ENCODE peak calls at places on chromosomes 12 and 14, in six cellular contexts. One of them, this sample, is unnamed.

GRCh38 chr12:58283553-58283952 is 342.2 kb downstream of the ATP23 start:
- DNase-seq in H1: no peak
- DNase-seq in HCT116: no peak
- DNase-seq in HepG2: no peak
- DNase-seq in SK-N-SH: no peak
- DNase-seq in GM12878: no peak
- DNase-seq in this sample: no peak

GRCh38 chr14:24095196-24096068 is 1.3 kb downstream of the PCK2 start:
- DNase-seq in HepG2: peak; percentile 100
- DNase-seq in SK-N-SH: peak; percentile 78
- DNase-seq in HCT116: no peak
- DNase-seq in GM12878: peak; percentile 92
- DNase-seq in H1: no peak
- DNase-seq in this sample: no peak

GRCh38 chr12:61654698-61655097 is 605.5 kb upstream of the USP15 start:
- DNase-seq in GM12878: no peak
- DNase-seq in HCT116: peak; percentile 13
- DNase-seq in SK-N-SH: no peak
- DNase-seq in HepG2: peak; percentile 7
- DNase-seq in H1: no peak
- DNase-seq in this sample: no peak

GRCh38 chr14:72818998-72819397 is 74.9 kb downstream of the DPF3 start:
- DNase-seq in GM12878: no peak
- DNase-seq in H1: no peak
- DNase-seq in HCT116: no peak
- DNase-seq in SK-N-SH: no peak
- DNase-seq in HepG2: no peak
- DNase-seq in this sample: no peak

GRCh38 chr14:90828642-90829487 is 12.6 kb upstream of the TTC7B start:
- DNase-seq in HCT116: no peak
- DNase-seq in GM12878: no peak
- DNase-seq in HepG2: no peak
- DNase-seq in H1: no peak
- DNase-seq in SK-N-SH: no peak
- DNase-seq in this sample: no peak

GRCh38 chr12:66555113-66555512 is 123.8 kb downstream of the GRIP1 start:
- DNase-seq in HCT116: no peak
- DNase-seq in SK-N-SH: no peak
- DNase-seq in H1: no peak
- DNase-seq in HepG2: no peak
- DNase-seq in GM12878: no peak
- DNase-seq in this sample: no peak

GRCh38 chr14:100528962-100529560 is 58.2 kb downstream of the BEGAIN start:
- DNase-seq in GM12878: no peak
- DNase-seq in SK-N-SH: peak; percentile 41
- DNase-seq in HepG2: no peak
- DNase-seq in HCT116: no peak
- DNase-seq in H1: no peak
- DNase-seq in this sample: no peak

GRCh38 chr12:116426391-116427136 is 132.6 kb upstream of the MAP1LC3B2 start:
- DNase-seq in SK-N-SH: peak; percentile 35
- DNase-seq in GM12878: no peak
- DNase-seq in H1: peak; percentile 89
- DNase-seq in HCT116: peak; percentile 87
- DNase-seq in HepG2: no peak
- DNase-seq in this sample: no peak

GRCh38 chr12:106687652-106688051 is 86.8 kb upstream of the RIC8B start:
- DNase-seq in HCT116: no peak
- DNase-seq in SK-N-SH: no peak
- DNase-seq in GM12878: no peak
- DNase-seq in HepG2: no peak
- DNase-seq in H1: no peak
- DNase-seq in this sample: no peak
- TF ChIP-seq JUND in HCT116: no peak
- TF ChIP-seq JUND in SK-N-SH: no peak
- TF ChIP-seq JUND in GM12878: no peak
- TF ChIP-seq JUND in HepG2: no peak
- TF ChIP-seq JUND in H1: no peak
- TF ChIP-seq JUND in this sample: no peak

GRCh38 chr14:101590616-101591015 is 29.3 kb downstream of the DIO3 start:
- DNase-seq in SK-N-SH: peak; percentile 11
- DNase-seq in HepG2: no peak
- DNase-seq in GM12878: no peak
- DNase-seq in HCT116: no peak
- DNase-seq in H1: no peak
- DNase-seq in this sample: no peak
- TF ChIP-seq JUND in SK-N-SH: no peak
- TF ChIP-seq JUND in HepG2: no peak
- TF ChIP-seq JUND in GM12878: no peak
- TF ChIP-seq JUND in HCT116: no peak
- TF ChIP-seq JUND in H1: no peak
- TF ChIP-seq JUND in this sample: no peak

GRCh38 chr12:113896841-113897240 is 69.3 kb downstream of the RBM19 start:
- DNase-seq in SK-N-SH: no peak
- DNase-seq in HCT116: no peak
- DNase-seq in GM12878: no peak
- DNase-seq in H1: no peak
- DNase-seq in HepG2: no peak
- DNase-seq in this sample: no peak

GRCh38 chr12:113898466-113898865 is 67.7 kb downstream of the RBM19 start:
- DNase-seq in HepG2: no peak
- DNase-seq in GM12878: no peak
- DNase-seq in HCT116: no peak
- DNase-seq in H1: no peak
- DNase-seq in SK-N-SH: no peak
- DNase-seq in this sample: no peak

GRCh38 chr12:113899042-113899843 is 66.9 kb downstream of the RBM19 start:
- DNase-seq in GM12878: no peak
- DNase-seq in SK-N-SH: no peak
- DNase-seq in HepG2: no peak
- DNase-seq in HCT116: no peak
- DNase-seq in H1: no peak
- DNase-seq in this sample: no peak

GRCh38 chr12:113896194-113896593 is 69.9 kb downstream of the RBM19 start:
- DNase-seq in HepG2: no peak
- DNase-seq in SK-N-SH: no peak
- DNase-seq in HCT116: no peak
- DNase-seq in H1: peak; percentile 54
- DNase-seq in GM12878: no peak
- DNase-seq in this sample: no peak

DNA sequence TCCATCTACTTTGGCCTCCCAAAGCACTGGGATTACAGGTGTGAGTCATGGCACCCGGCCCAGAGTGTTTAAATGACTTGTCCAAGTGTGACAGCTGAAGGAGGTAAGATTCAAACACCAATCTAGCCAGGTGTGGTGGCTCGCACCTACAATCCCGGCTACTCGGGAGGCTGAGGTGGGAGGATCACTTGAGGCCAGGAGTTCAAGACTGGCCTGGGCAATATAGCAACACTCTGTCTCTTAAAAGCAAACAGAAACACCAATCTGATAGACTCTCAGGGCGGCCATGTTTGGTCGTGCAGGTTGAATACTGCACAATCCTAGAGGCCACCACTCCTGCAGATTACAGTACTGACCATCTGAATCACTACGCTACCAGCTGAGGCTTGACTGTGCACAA is 68.7 kb downstream of the RBM19 start:
- DNase-seq in H1: no peak
- DNase-seq in HepG2: no peak
- DNase-seq in GM12878: no peak
- DNase-seq in SK-N-SH: no peak
- DNase-seq in HCT116: no peak
- DNase-seq in this sample: no peak
- TF ChIP-seq JUND in H1: no peak
- TF ChIP-seq JUND in HepG2: no peak
- TF ChIP-seq JUND in GM12878: no peak
- TF ChIP-seq JUND in SK-N-SH: no peak
- TF ChIP-seq JUND in HCT116: no peak
- TF ChIP-seq JUND in this sample: no peak

DNA sequence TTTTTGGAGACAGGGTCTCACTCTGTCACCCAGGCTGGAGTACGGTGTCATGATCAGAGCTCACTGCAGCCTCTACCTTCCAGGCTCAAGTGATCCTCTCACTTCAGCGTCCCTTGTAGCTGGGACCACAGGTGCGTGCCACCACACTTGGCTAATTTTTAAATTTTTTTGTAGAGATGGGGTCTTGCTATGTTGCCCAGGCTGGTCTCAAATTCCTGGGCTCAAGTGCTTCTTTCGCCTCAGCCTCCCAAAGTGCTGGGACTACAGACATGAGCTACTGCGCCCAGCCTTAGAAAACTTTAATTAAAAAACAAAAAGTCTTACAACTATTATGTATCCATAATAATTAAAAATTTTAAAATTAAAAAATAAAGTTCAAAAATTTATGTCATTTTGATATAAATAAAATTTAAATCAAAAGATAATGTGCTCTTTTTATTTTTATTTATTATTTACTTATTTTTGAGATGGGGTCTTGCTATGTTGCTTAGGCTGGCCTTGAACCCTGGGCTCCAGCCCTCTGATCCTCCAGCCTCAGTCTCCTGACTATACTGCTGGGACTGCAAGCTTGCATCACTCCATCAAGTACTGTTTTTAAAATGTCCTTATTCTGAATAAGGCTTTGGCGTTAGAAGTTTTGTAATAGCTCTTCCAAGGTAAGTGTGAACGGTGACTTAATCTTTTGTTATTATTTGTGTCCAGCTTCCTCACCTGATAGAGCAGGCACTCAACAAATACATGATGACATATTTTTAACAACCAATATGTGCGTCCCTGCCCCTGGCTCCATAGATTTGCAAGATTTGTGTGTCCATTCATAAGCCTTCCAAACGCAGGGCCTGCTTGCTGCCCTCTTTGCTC is 1.6 kb downstream of the C1RL start:
- DNase-seq in GM12878: no peak
- DNase-seq in HepG2: no peak
- DNase-seq in H1: no peak
- DNase-seq in SK-N-SH: no peak
- DNase-seq in HCT116: no peak
- DNase-seq in this sample: no peak
- TF ChIP-seq JUND in GM12878: no peak
- TF ChIP-seq JUND in HepG2: no peak
- TF ChIP-seq JUND in H1: no peak
- TF ChIP-seq JUND in SK-N-SH: no peak
- TF ChIP-seq JUND in HCT116: no peak
- TF ChIP-seq JUND in this sample: no peak

This sample was measured in T47D.